ENCODE peak calls at places on chromosomes 13 and 19, in nine cellular contexts. One of them, this sample, is unnamed.
A peak's percentile ranks its signal among the peaks of the same experiment; 100 is the strongest.

GRCh38 chr19:33064778-33065550 is at the start of gene RHPN2:
- DNase-seq in HL-60: peak; percentile 26
- DNase-seq in kidney: peak; percentile 91
- DNase-seq in HCT116: peak; percentile 59
- DNase-seq in RWPE1: peak; percentile 74
- DNase-seq in CD4-positive, alpha-beta T cell: no peak
- DNase-seq in neural progenitor cell: peak; percentile 91
- DNase-seq in stomach: peak; percentile 81
- DNase-seq in brain microvascular endothelial cell: no peak
- DNase-seq in this sample: no peak

GRCh38 chr13:46546084-46546786 is 6.7 kb upstream of the LRCH1 start:
- DNase-seq in stomach: no peak
- DNase-seq in brain microvascular endothelial cell: no peak
- DNase-seq in HCT116: no peak
- DNase-seq in RWPE1: no peak
- DNase-seq in HL-60: no peak
- DNase-seq in kidney: no peak
- DNase-seq in neural progenitor cell: no peak
- DNase-seq in CD4-positive, alpha-beta T cell: no peak
- DNase-seq in this sample: no peak

GRCh38 chr19:49114630-49115363 is 627 bp downstream of the LIN7B start:
- DNase-seq in neural progenitor cell: peak; percentile 93
- DNase-seq in RWPE1: no peak
- DNase-seq in kidney: peak; percentile 90
- DNase-seq in HCT116: no peak
- DNase-seq in HL-60: no peak
- DNase-seq in CD4-positive, alpha-beta T cell: peak; percentile 44
- DNase-seq in stomach: peak; percentile 65
- DNase-seq in brain microvascular endothelial cell: peak; percentile 23
- DNase-seq in this sample: no peak

GRCh38 chr13:34040863-34041262 is 222.9 kb downstream of the RFC3 start:
- DNase-seq in brain microvascular endothelial cell: no peak
- DNase-seq in HL-60: no peak
- DNase-seq in CD4-positive, alpha-beta T cell: no peak
- DNase-seq in kidney: no peak
- DNase-seq in stomach: no peak
- DNase-seq in neural progenitor cell: no peak
- DNase-seq in HCT116: no peak
- DNase-seq in RWPE1: no peak
- DNase-seq in this sample: no peak

GRCh38 chr19:29489182-29489951 is 36.4 kb upstream of the VSTM2B start:
- DNase-seq in stomach: no peak
- DNase-seq in brain microvascular endothelial cell: no peak
- DNase-seq in kidney: no peak
- DNase-seq in neural progenitor cell: no peak
- DNase-seq in RWPE1: no peak
- DNase-seq in HL-60: no peak
- DNase-seq in HCT116: no peak
- DNase-seq in CD4-positive, alpha-beta T cell: no peak
- DNase-seq in this sample: no peak

GRCh38 chr13:60282708-60283107 is 114.3 kb upstream of the TDRD3 start:
- DNase-seq in kidney: no peak
- DNase-seq in brain microvascular endothelial cell: no peak
- DNase-seq in CD4-positive, alpha-beta T cell: no peak
- DNase-seq in neural progenitor cell: no peak
- DNase-seq in stomach: no peak
- DNase-seq in HCT116: no peak
- DNase-seq in RWPE1: no peak
- DNase-seq in HL-60: no peak
- DNase-seq in this sample: no peak

GRCh38 chr19:19238126-19238894 is 26.6 kb downstream of the NCAN start:
- DNase-seq in brain microvascular endothelial cell: no peak
- DNase-seq in HCT116: no peak
- DNase-seq in kidney: no peak
- DNase-seq in CD4-positive, alpha-beta T cell: no peak
- DNase-seq in HL-60: no peak
- DNase-seq in RWPE1: no peak
- DNase-seq in stomach: no peak
- DNase-seq in neural progenitor cell: no peak
- DNase-seq in this sample: no peak

GRCh38 chr19:9075064-9075964 is 11.5 kb upstream of the OR1M1 start:
- DNase-seq in brain microvascular endothelial cell: peak; percentile 97
- DNase-seq in CD4-positive, alpha-beta T cell: no peak
- DNase-seq in HL-60: no peak
- DNase-seq in HCT116: peak; percentile 97
- DNase-seq in neural progenitor cell: peak; percentile 50
- DNase-seq in stomach: peak; percentile 58
- DNase-seq in RWPE1: peak; percentile 100
- DNase-seq in kidney: peak; percentile 96
- DNase-seq in this sample: peak; percentile 91

GRCh38 chr13:42865703-42866102 is 84.3 kb downstream of the FAM216B start:
- DNase-seq in HL-60: no peak
- DNase-seq in HCT116: no peak
- DNase-seq in brain microvascular endothelial cell: peak; percentile 17
- DNase-seq in neural progenitor cell: no peak
- DNase-seq in kidney: no peak
- DNase-seq in RWPE1: no peak
- DNase-seq in CD4-positive, alpha-beta T cell: no peak
- DNase-seq in stomach: no peak
- DNase-seq in this sample: no peak

GRCh38 chr13:77470986-77471385 is 64.5 kb upstream of the SCEL start:
- DNase-seq in HCT116: no peak
- DNase-seq in HL-60: no peak
- DNase-seq in CD4-positive, alpha-beta T cell: no peak
- DNase-seq in neural progenitor cell: no peak
- DNase-seq in stomach: no peak
- DNase-seq in kidney: no peak
- DNase-seq in RWPE1: no peak
- DNase-seq in brain microvascular endothelial cell: no peak
- DNase-seq in this sample: no peak

GRCh38 chr13:50161052-50161451 is 145.8 kb downstream of the KCNRG start:
- DNase-seq in stomach: no peak
- DNase-seq in HCT116: no peak
- DNase-seq in HL-60: no peak
- DNase-seq in RWPE1: peak; percentile 44
- DNase-seq in brain microvascular endothelial cell: peak; percentile 56
- DNase-seq in CD4-positive, alpha-beta T cell: no peak
- DNase-seq in neural progenitor cell: no peak
- DNase-seq in kidney: no peak
- DNase-seq in this sample: no peak

GRCh38 chr13:97258801-97259200 is 36.7 kb downstream of the MBNL2 start:
- DNase-seq in kidney: no peak
- DNase-seq in brain microvascular endothelial cell: peak; percentile 41
- DNase-seq in RWPE1: no peak
- DNase-seq in CD4-positive, alpha-beta T cell: no peak
- DNase-seq in stomach: no peak
- DNase-seq in neural progenitor cell: no peak
- DNase-seq in HCT116: no peak
- DNase-seq in HL-60: no peak
- DNase-seq in this sample: no peak

GRCh38 chr13:42040730-42041016 is 7.8 kb upstream of the DGKH start:
- DNase-seq in stomach: no peak
- DNase-seq in HCT116: no peak
- DNase-seq in neural progenitor cell: no peak
- DNase-seq in CD4-positive, alpha-beta T cell: no peak
- DNase-seq in brain microvascular endothelial cell: no peak
- DNase-seq in kidney: no peak
- DNase-seq in RWPE1: no peak
- DNase-seq in HL-60: no peak
- DNase-seq in this sample: no peak

GRCh38 chr13:73849292-73849691 is 284.9 kb downstream of the KLF12 start:
- DNase-seq in neural progenitor cell: peak; percentile 64
- DNase-seq in CD4-positive, alpha-beta T cell: no peak
- DNase-seq in brain microvascular endothelial cell: peak; percentile 47
- DNase-seq in kidney: no peak
- DNase-seq in HCT116: peak; percentile 26
- DNase-seq in HL-60: no peak
- DNase-seq in RWPE1: peak; percentile 1
- DNase-seq in stomach: no peak
- DNase-seq in this sample: no peak

GRCh38 chr19:13984875-13985741 is 21.0 kb downstream of the RFX1 start:
- DNase-seq in CD4-positive, alpha-beta T cell: no peak
- DNase-seq in stomach: no peak
- DNase-seq in RWPE1: no peak
- DNase-seq in neural progenitor cell: no peak
- DNase-seq in HL-60: peak; percentile 15
- DNase-seq in brain microvascular endothelial cell: no peak
- DNase-seq in kidney: no peak
- DNase-seq in HCT116: no peak
- DNase-seq in this sample: no peak

GRCh38 chr19:47371269-47371668 is 22.2 kb downstream of the DHX34 start:
- DNase-seq in RWPE1: no peak
- DNase-seq in stomach: no peak
- DNase-seq in CD4-positive, alpha-beta T cell: no peak
- DNase-seq in HL-60: no peak
- DNase-seq in neural progenitor cell: no peak
- DNase-seq in kidney: no peak
- DNase-seq in brain microvascular endothelial cell: no peak
- DNase-seq in HCT116: no peak
- DNase-seq in this sample: no peak

GRCh38 chr19:47273313-47274070 is 1.2 kb upstream of the INAFM1 start:
- DNase-seq in RWPE1: peak; percentile 85
- DNase-seq in stomach: peak; percentile 94
- DNase-seq in HL-60: peak; percentile 87
- DNase-seq in brain microvascular endothelial cell: peak; percentile 92
- DNase-seq in neural progenitor cell: peak; percentile 96
- DNase-seq in HCT116: peak; percentile 75
- DNase-seq in CD4-positive, alpha-beta T cell: peak; percentile 85
- DNase-seq in kidney: peak; percentile 98
- DNase-seq in this sample: peak; percentile 55

GRCh38 chr19:31430381-31430780 is 81.1 kb upstream of the TSHZ3 start:
- DNase-seq in brain microvascular endothelial cell: no peak
- DNase-seq in kidney: no peak
- DNase-seq in CD4-positive, alpha-beta T cell: no peak
- DNase-seq in HL-60: no peak
- DNase-seq in stomach: no peak
- DNase-seq in RWPE1: no peak
- DNase-seq in HCT116: no peak
- DNase-seq in neural progenitor cell: no peak
- DNase-seq in this sample: no peak

GRCh38 chr13:84574851-84575250 is 692.6 kb upstream of the SLITRK1 start:
- DNase-seq in kidney: no peak
- DNase-seq in RWPE1: peak; percentile 6
- DNase-seq in stomach: no peak
- DNase-seq in HL-60: no peak
- DNase-seq in HCT116: no peak
- DNase-seq in neural progenitor cell: no peak
- DNase-seq in CD4-positive, alpha-beta T cell: no peak
- DNase-seq in brain microvascular endothelial cell: peak; percentile 12
- DNase-seq in this sample: no peak

GRCh38 chr19:1445185-1445931 is 4.6 kb upstream of the APC2 start:
- DNase-seq in RWPE1: peak; percentile 71
- DNase-seq in brain microvascular endothelial cell: peak; percentile 37
- DNase-seq in HL-60: no peak
- DNase-seq in CD4-positive, alpha-beta T cell: peak; percentile 55
- DNase-seq in kidney: peak; percentile 86
- DNase-seq in HCT116: no peak
- DNase-seq in neural progenitor cell: peak; percentile 82
- DNase-seq in stomach: peak; percentile 77
- DNase-seq in this sample: no peak
- H3K27ac ChIP-seq in RWPE1: peak overlapping the region; percentile 82
- H3K27ac ChIP-seq in brain microvascular endothelial cell: no peak overlapping the region
- H3K27ac ChIP-seq in HL-60: no peak overlapping the region
- H3K27ac ChIP-seq in CD4-positive, alpha-beta T cell: no peak overlapping the region
- H3K27ac ChIP-seq in kidney: no peak overlapping the region
- H3K27ac ChIP-seq in HCT116: peak overlapping the region; percentile 82
- H3K27ac ChIP-seq in neural progenitor cell: no peak overlapping the region
- H3K27ac ChIP-seq in stomach: no peak overlapping the region
- H3K27ac ChIP-seq in this sample: no peak overlapping the region

GRCh38 chr19:4567584-4568071 is 8.1 kb upstream of the SEMA6B start:
- DNase-seq in HL-60: no peak
- DNase-seq in kidney: peak; percentile 83
- DNase-seq in CD4-positive, alpha-beta T cell: peak; percentile 47
- DNase-seq in brain microvascular endothelial cell: peak; percentile 52
- DNase-seq in neural progenitor cell: peak; percentile 71
- DNase-seq in RWPE1: no peak
- DNase-seq in HCT116: no peak
- DNase-seq in stomach: peak; percentile 62
- DNase-seq in this sample: no peak

GRCh38 chr19:4570916-4571304 is 11.4 kb upstream of the SEMA6B start:
- DNase-seq in HCT116: no peak
- DNase-seq in brain microvascular endothelial cell: no peak
- DNase-seq in neural progenitor cell: no peak
- DNase-seq in HL-60: no peak
- DNase-seq in RWPE1: no peak
- DNase-seq in kidney: no peak
- DNase-seq in CD4-positive, alpha-beta T cell: no peak
- DNase-seq in stomach: no peak
- DNase-seq in this sample: no peak

GRCh38 chr19:4570423-4570822 is 10.9 kb upstream of the SEMA6B start:
- DNase-seq in HCT116: no peak
- DNase-seq in stomach: no peak
- DNase-seq in RWPE1: no peak
- DNase-seq in kidney: no peak
- DNase-seq in neural progenitor cell: no peak
- DNase-seq in brain microvascular endothelial cell: no peak
- DNase-seq in HL-60: no peak
- DNase-seq in CD4-positive, alpha-beta T cell: no peak
- DNase-seq in this sample: no peak

GRCh38 chr19:4566402-4567051 is 7.0 kb upstream of the SEMA6B start:
- DNase-seq in brain microvascular endothelial cell: no peak
- DNase-seq in RWPE1: no peak
- DNase-seq in stomach: no peak
- DNase-seq in kidney: no peak
- DNase-seq in HL-60: no peak
- DNase-seq in CD4-positive, alpha-beta T cell: no peak
- DNase-seq in neural progenitor cell: no peak
- DNase-seq in HCT116: no peak
- DNase-seq in this sample: no peak

GRCh38 chr19:4568884-4569283 is 9.4 kb upstream of the SEMA6B start:
- DNase-seq in brain microvascular endothelial cell: no peak
- DNase-seq in RWPE1: no peak
- DNase-seq in stomach: no peak
- DNase-seq in kidney: no peak
- DNase-seq in neural progenitor cell: no peak
- DNase-seq in HCT116: no peak
- DNase-seq in CD4-positive, alpha-beta T cell: no peak
- DNase-seq in HL-60: peak; percentile 58
- DNase-seq in this sample: no peak
- H3K27ac ChIP-seq in brain microvascular endothelial cell: no peak overlapping the region
- H3K27ac ChIP-seq in RWPE1: no peak overlapping the region
- H3K27ac ChIP-seq in stomach: no peak overlapping the region
- H3K27ac ChIP-seq in kidney: no peak overlapping the region
- H3K27ac ChIP-seq in neural progenitor cell: no peak overlapping the region
- H3K27ac ChIP-seq in HCT116: no peak overlapping the region
- H3K27ac ChIP-seq in CD4-positive, alpha-beta T cell: no peak overlapping the region
- H3K27ac ChIP-seq in HL-60: no peak overlapping the region
- H3K27ac ChIP-seq in this sample: no peak overlapping the region

GRCh38 chr19:51799998-51800848 is 5.3 kb downstream of the FPR3 start:
- DNase-seq in neural progenitor cell: no peak
- DNase-seq in brain microvascular endothelial cell: peak; percentile 56
- DNase-seq in kidney: peak; percentile 62
- DNase-seq in HL-60: no peak
- DNase-seq in stomach: no peak
- DNase-seq in HCT116: no peak
- DNase-seq in CD4-positive, alpha-beta T cell: no peak
- DNase-seq in RWPE1: no peak
- DNase-seq in this sample: no peak
- H3K27ac ChIP-seq in neural progenitor cell: no peak overlapping the region
- H3K27ac ChIP-seq in brain microvascular endothelial cell: peak overlapping the region; percentile 70
- H3K27ac ChIP-seq in kidney: peak overlapping the region; percentile 21
- H3K27ac ChIP-seq in HL-60: no peak overlapping the region
- H3K27ac ChIP-seq in stomach: no peak overlapping the region
- H3K27ac ChIP-seq in HCT116: no peak overlapping the region
- H3K27ac ChIP-seq in CD4-positive, alpha-beta T cell: no peak overlapping the region
- H3K27ac ChIP-seq in RWPE1: peak overlapping the region; percentile 90
- H3K27ac ChIP-seq in this sample: no peak overlapping the region

GRCh38 chr13:38819596-38819995 is 132.7 kb downstream of the FREM2 start:
- DNase-seq in kidney: no peak
- DNase-seq in brain microvascular endothelial cell: no peak
- DNase-seq in neural progenitor cell: no peak
- DNase-seq in HL-60: no peak
- DNase-seq in CD4-positive, alpha-beta T cell: no peak
- DNase-seq in stomach: no peak
- DNase-seq in HCT116: no peak
- DNase-seq in RWPE1: no peak
- DNase-seq in this sample: no peak
- H3K27ac ChIP-seq in kidney: no peak overlapping the region
- H3K27ac ChIP-seq in brain microvascular endothelial cell: no peak overlapping the region
- H3K27ac ChIP-seq in neural progenitor cell: no peak overlapping the region
- H3K27ac ChIP-seq in HL-60: no peak overlapping the region
- H3K27ac ChIP-seq in CD4-positive, alpha-beta T cell: no peak overlapping the region
- H3K27ac ChIP-seq in stomach: peak overlapping the region; percentile 61
- H3K27ac ChIP-seq in HCT116: no peak overlapping the region
- H3K27ac ChIP-seq in RWPE1: no peak overlapping the region
- H3K27ac ChIP-seq in this sample: no peak overlapping the region